ENCODE peak calls at places on chromosomes 5 and 9, in five cellular contexts. P is A549, V is IMR-90, Y is H1, L is GM12878. J is an unnamed sample.

GRCh38 chr5:119367502-119368237 is 11.9 kb downstream of the TNFAIP8 start:
- DNase-seq in P (no peak), V (peak; percentile 64), Y (no peak), L (peak; percentile 81), J (no peak)

GRCh38 chr5:51278458-51279049 is 104.7 kb upstream of the ISL1 start:
- DNase-seq in P (no peak), V (no peak), Y (peak; percentile 13), L (no peak), J (peak; percentile 10)

GRCh38 chr5:89179761-89180160 is 296.8 kb upstream of the MEF2C start:
- DNase-seq in P (no peak), V (no peak), Y (no peak), L (no peak), J (no peak)

GRCh38 chr9:113675475-113675941 is 200.6 kb upstream of the ZNF618 start:
- DNase-seq in P (no peak), V (peak; percentile 100), Y (no peak), L (no peak), J (no peak)

GRCh38 chr5:54883374-54884194 is 101.8 kb downstream of the ESM1 start:
- DNase-seq in P (no peak), V (peak; percentile 54), Y (peak; percentile 39), L (no peak), J (peak; percentile 39)

GRCh38 chr5:43202380-43202779 is 10.4 kb downstream of the NIM1K start:
- DNase-seq in P (no peak), V (no peak), Y (no peak), L (no peak), J (no peak)

GRCh38 chr5:10563132-10563939 is 534 bp upstream of the ANKRD33B start:
- DNase-seq in P (peak; percentile 48), V (peak; percentile 45), Y (no peak), L (no peak), J (peak; percentile 78)

GRCh38 chr5:131814990-131815389 is 18.2 kb upstream of the FNIP1 start:
- DNase-seq in P (peak; percentile 27), V (peak; percentile 91), Y (no peak), L (no peak), J (no peak)

GRCh38 chr5:174056064-174056842 is 10.7 kb downstream of the NSG2 start:
- DNase-seq in P (no peak), V (no peak), Y (no peak), L (no peak), J (no peak)

GRCh38 chr9:89617978-89618377 is 13.2 kb downstream of the GADD45G start:
- DNase-seq in P (no peak), V (no peak), Y (no peak), L (no peak), J (no peak)

GRCh38 chr5:14668247-14668646 is 3.7 kb downstream of the OTULIN start:
- DNase-seq in P (no peak), V (no peak), Y (no peak), L (peak; percentile 53), J (no peak)

GRCh38 chr5:81151546-81151945 is 81.6 kb upstream of the CKMT2 start:
- DNase-seq in P (no peak), V (peak; percentile 92), Y (no peak), L (no peak), J (no peak)

GRCh38 chr5:107950774-107951173 is 280.0 kb upstream of the EFNA5 start:
- DNase-seq in P (no peak), V (no peak), Y (no peak), L (no peak), J (peak; percentile 37)

GRCh38 chr5:107952450-107952849 is 281.7 kb upstream of the EFNA5 start:
- DNase-seq in P (no peak), V (no peak), Y (no peak), L (no peak), J (no peak)

GRCh38 chr5:107949688-107950341 is 279.1 kb upstream of the EFNA5 start:
- DNase-seq in P (no peak), V (no peak), Y (no peak), L (no peak), J (no peak)

GRCh38 chr5:107954254-107954653 is 283.5 kb upstream of the EFNA5 start:
- DNase-seq in P (no peak), V (no peak), Y (no peak), L (no peak), J (no peak)

DNA sequence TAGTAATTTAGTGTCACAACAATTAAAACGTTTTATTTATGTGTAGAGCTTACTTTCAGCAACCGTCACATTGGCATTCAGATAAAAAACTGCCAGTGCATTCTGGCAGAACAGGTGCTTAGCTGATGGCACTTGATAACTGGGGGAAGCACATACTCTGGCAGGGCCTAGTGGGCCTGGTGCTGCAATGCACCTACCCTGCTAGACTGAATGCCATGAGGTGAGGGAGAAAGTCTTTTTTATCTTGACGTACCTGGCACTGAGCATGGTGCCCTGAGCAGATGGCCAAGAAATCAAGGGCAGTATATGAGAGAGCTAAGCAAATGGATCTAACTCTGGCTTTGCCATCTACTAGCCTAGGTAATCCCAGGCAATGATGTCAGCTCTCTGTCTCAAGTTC is 280.6 kb upstream of the EFNA5 start:
- DNase-seq in P (no peak), V (no peak), Y (no peak), L (no peak), J (peak; percentile 9)
- TF ChIP-seq RAD21 in P (no peak), V (no peak), Y (no peak), L (no peak), J (no peak)

DNA sequence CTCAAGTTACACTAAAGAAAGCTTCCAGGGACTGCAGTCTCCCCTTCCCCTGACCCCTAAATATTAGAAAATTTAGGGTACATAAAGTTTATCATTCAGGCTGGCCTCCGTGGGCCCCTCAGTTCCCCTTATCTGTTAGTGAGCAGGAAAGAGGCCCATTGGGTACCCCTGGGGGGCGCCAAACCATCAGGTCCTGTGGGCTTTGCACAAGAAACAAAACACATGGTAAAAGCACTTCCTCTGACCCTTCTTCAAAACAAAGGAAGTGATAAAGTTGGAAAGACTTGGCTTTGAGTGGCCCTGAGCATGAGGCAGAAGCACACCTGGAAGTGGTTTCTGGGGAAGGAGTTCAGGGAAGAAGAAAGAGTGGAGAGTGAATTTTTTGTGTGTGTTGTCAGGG is 213.0 kb downstream of the SMARCA2 start:
- DNase-seq in P (no peak), V (no peak), Y (peak; percentile 44), L (no peak), J (peak; percentile 45)
- TF ChIP-seq RAD21 in P (peak; percentile 38), V (peak; percentile 30), Y (peak; percentile 91), L (peak; percentile 51), J (peak; percentile 68)

DNA sequence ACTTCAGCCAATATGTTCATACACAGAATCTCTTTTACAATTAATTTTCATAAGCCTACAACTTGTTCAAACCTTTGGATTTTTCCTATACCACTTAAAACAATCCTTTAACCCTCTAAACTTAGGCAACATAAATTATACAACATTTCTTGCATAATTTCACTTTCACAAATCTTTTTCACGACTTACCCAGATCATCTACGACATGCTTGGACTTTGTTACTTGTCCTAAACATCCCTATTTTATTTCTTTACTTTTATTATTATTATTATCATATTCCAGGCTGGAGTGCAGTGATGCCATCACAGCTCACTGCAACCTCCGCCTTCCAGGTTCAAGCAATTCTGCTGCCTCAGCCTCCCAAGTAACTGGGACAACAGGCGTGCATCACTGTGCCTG is 68.0 kb downstream of the CACNA1B start:
- DNase-seq in P (no peak), V (no peak), Y (no peak), L (no peak), J (no peak)
- TF ChIP-seq RAD21 in P (no peak), V (no peak), Y (no peak), L (no peak), J (no peak)

GRCh38 chr9:132410642-132411041 is 631 bp downstream of the CFAP77 start:
- DNase-seq in P (no peak), V (no peak), Y (no peak), L (no peak), J (peak; percentile 33)
- TF ChIP-seq RAD21 in P (no peak), V (no peak), Y (no peak), L (no peak), J (no peak)

GRCh38 chr9:72149231-72149975 is at the start of gene GDA:
- DNase-seq in P (peak; percentile 40), V (no peak), Y (peak; percentile 25), L (no peak), J (no peak)
- TF ChIP-seq RAD21 in P (no peak), V (no peak), Y (peak; percentile 11), L (no peak), J (no peak)

J was measured in SK-N-SH.